ENCODE peak calls at places on chromosomes 7 and 10, in seven cellular contexts. K is epithelial cell of esophagus, F is glutamatergic neuron, S is endothelial cell, X is GM20000, Y is astrocyte of the spinal cord, H is H9. M is an unnamed sample.

GRCh38 chr10:83930-84530 is 34.9 kb upstream of the TUBB8 start:
- DNase-seq in Y (no peak), K (no peak), H (no peak), S (no peak), F (no peak), X (no peak), M (no peak)

GRCh38 chr10:110784198-110784597 is 87.5 kb upstream of the PDCD4 start:
- DNase-seq in H (no peak), S (no peak), Y (no peak), F (no peak), K (no peak), X (no peak), M (no peak)

GRCh38 chr10:89645742-89646172 is 715 bp upstream of the PANK1 start:
- DNase-seq in S (no peak), K (no peak), Y (no peak), F (no peak), X (no peak), H (no peak), M (no peak)

GRCh38 chr7:20754001-20754400 is 32.7 kb downstream of the SP8 start:
- DNase-seq in Y (no peak), F (no peak), H (no peak), K (no peak), S (no peak), X (no peak), M (no peak)

GRCh38 chr7:23520582-23520981 is 11.2 kb downstream of the TRA2A start:
- DNase-seq in Y (no peak), X (no peak), F (peak), S (peak), K (no peak), H (no peak), M (no peak)

GRCh38 chr7:140696024-140696678 is 357 bp upstream of the NDUFB2 start:
- DNase-seq in K (peak), S (peak), F (no peak), H (peak), X (peak), Y (peak), M (peak)

GRCh38 chr7:30694218-30694745 is 12.0 kb upstream of the CRHR2 start:
- DNase-seq in K (no peak), S (no peak), H (no peak), Y (no peak), X (no peak), F (no peak), M (no peak)

GRCh38 chr7:12706900-12707536 is 19.6 kb downstream of the ARL4A start:
- DNase-seq in Y (peak), K (peak), S (no peak), F (no peak), X (no peak), H (no peak), M (no peak)

GRCh38 chr7:100372256-100372655 is 1.0 kb upstream of the PILRA start:
- DNase-seq in F (no peak), H (no peak), X (no peak), K (peak), Y (no peak), S (no peak), M (no peak)

GRCh38 chr10:132146941-132147915 is 39.5 kb upstream of the DPYSL4 start:
- DNase-seq in Y (no peak), F (peak), K (no peak), H (no peak), X (no peak), S (no peak), M (no peak)

GRCh38 chr7:116122972-116123595 is 87.3 kb upstream of the TES start:
- DNase-seq in S (peak), Y (peak), X (peak), K (peak), H (no peak), F (no peak), M (peak)
- TF ChIP-seq CTCF in S (peak), Y (peak), X (peak), K (peak), H (peak), F (peak), M (peak)

DNA sequence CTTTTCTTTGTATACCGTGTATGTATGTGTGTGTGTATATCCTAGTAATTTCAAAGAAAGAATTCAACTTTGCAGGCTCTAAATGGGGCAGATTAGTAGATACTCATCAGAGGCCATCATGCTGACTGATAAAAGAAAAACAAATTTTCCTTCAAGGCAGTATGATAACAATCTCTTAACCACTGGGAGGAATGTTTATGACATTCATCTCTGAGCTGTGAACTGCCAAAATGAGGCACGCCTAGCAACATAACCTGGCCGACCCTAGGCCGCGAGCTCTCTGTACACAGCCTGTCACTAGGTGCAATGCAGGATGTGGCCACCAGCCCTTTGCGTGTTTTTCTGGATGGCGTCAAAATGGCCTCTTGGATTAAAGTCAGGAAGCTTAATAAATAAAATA is 343.7 kb upstream of the GALNT17 start:
- DNase-seq in F (no peak), S (no peak), Y (no peak), K (no peak), H (no peak), X (no peak), M (no peak)
- TF ChIP-seq CTCF in F (no peak), S (no peak), Y (no peak), K (no peak), H (no peak), X (no peak), M (no peak)

DNA sequence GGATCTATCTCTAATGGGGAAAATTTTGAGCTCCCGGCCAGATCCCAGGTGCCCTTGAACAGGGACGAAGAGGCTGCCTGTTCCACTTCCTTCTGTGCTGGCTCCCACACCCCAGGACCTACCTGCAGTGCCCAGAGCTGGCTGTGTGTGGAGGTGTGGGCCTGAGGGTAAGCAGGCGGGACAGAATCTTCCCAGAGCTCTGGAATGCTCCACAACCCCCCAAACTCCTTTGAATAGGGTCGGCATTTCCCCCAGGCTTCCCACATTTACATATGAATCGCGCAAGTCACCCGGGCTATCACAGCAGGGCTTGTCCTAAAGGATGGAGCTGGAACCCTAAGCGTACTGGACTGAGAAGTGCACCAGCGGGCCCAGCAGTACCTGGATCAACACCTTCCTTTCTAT is 95.9 kb downstream of the DNMBP start:
- DNase-seq in F (peak), Y (peak), X (no peak), K (peak), H (peak), S (peak), M (peak)
- TF ChIP-seq CTCF in F (no peak), Y (peak), X (no peak), K (peak), H (peak), S (no peak), M (no peak)

GRCh38 chr10:113287592-113287991 is 265.3 kb upstream of the HABP2 start:
- DNase-seq in K (no peak), Y (no peak), X (no peak), F (no peak), S (no peak), H (no peak), M (no peak)

GRCh38 chr10:113285291-113285690 is 267.6 kb upstream of the HABP2 start:
- DNase-seq in K (no peak), S (no peak), X (no peak), F (no peak), H (no peak), Y (no peak), M (no peak)

GRCh38 chr10:113279262-113279661 is 273.6 kb upstream of the HABP2 start:
- DNase-seq in X (no peak), Y (no peak), H (no peak), K (no peak), F (no peak), S (no peak), M (no peak)

GRCh38 chr10:113284635-113285034 is 268.2 kb upstream of the HABP2 start:
- DNase-seq in Y (no peak), H (no peak), K (no peak), X (no peak), S (no peak), F (no peak), M (no peak)

GRCh38 chr10:113283189-113283588 is 269.7 kb upstream of the HABP2 start:
- DNase-seq in X (no peak), H (no peak), K (no peak), Y (no peak), S (no peak), F (no peak), M (no peak)
- TF ChIP-seq CTCF in X (no peak), H (peak), K (no peak), Y (peak), S (peak), F (no peak), M (no peak)

GRCh38 chr10:115951242-115951641 is 321.8 kb downstream of the GFRA1 start:
- DNase-seq in F (no peak), Y (no peak), H (no peak), S (no peak), K (no peak), X (no peak), M (no peak)

GRCh38 chr10:115953983-115954382 is 319.0 kb downstream of the GFRA1 start:
- DNase-seq in Y (no peak), X (no peak), F (no peak), S (no peak), H (no peak), K (no peak), M (no peak)

GRCh38 chr10:115950320-115950719 is 322.7 kb downstream of the GFRA1 start:
- DNase-seq in H (no peak), S (no peak), Y (peak), X (no peak), F (no peak), K (no peak), M (no peak)

GRCh38 chr10:115956225-115957009 is 316.6 kb downstream of the GFRA1 start:
- DNase-seq in H (no peak), F (no peak), Y (no peak), X (no peak), S (no peak), K (peak), M (no peak)

GRCh38 chr10:115953203-115953602 is 319.8 kb downstream of the GFRA1 start:
- DNase-seq in X (no peak), H (no peak), K (no peak), S (no peak), Y (no peak), F (no peak), M (no peak)
- TF ChIP-seq CTCF in X (no peak), H (no peak), K (no peak), S (no peak), Y (no peak), F (no peak), M (no peak)

DNA sequence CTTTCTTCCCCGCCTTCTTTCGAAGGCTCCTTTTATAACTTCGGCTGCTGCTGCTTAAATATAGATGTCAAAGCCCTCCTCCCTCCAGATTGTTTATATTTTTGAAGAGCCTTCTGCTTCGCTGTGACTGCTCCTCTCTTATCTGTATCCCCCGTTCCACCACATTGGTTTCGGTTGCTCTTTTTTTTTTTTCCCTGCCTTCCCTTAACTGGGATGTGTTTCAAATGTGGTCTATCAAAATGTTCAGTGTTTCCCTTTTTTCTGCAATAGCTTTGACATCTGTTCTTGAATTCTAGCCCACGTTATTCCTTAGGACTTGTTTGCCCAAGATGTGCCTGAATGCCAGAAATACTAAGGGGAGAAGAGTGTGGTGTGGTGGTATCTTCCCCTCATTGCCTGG is 96.5 kb downstream of the CUX1 start:
- DNase-seq in F (no peak), X (no peak), H (no peak), S (no peak), K (no peak), Y (no peak), M (no peak)
- TF ChIP-seq CTCF in F (no peak), X (no peak), H (no peak), S (no peak), K (no peak), Y (no peak), M (no peak)

DNA sequence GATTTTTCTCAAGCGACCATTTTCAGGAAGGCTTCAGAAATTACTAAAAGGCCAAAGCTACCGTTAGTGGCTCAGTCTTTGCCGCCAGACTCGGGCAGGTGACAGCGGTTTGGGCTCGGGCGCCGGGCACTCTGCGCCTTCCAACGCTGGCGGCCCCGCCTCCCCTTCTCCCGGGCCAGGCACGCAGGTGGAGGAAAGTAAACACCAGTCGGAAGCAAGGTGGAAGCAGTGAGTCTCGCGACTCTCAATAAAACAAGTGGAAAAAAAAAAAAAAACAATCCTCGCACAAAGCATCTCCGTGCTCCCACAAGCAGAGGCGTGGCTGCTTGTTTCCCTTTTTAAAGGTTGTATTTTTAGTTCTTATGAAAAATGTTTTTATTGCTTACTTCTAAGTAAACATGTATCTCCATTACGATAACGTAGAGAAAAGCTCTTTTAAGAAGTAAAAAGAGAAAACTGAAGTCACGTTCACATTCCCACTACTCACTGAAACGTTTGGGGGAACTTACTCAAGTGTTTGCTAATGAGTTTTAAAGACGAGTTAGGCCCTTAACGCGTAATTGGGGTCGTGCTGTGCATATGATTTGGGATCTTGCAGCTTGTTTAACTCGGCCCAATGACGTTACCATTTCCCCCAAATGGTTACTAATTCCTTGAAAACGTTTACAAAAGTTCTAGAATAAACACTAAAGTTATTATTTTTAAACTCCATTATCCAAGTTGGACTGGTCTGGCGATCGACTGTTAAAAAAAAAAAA is 904 bp downstream of the CDCA7L start:
- DNase-seq in K (peak), H (peak), X (no peak), S (peak), F (peak), Y (peak), M (peak)
- TF ChIP-seq CTCF in K (peak), H (peak), X (no peak), S (no peak), F (no peak), Y (no peak), M (no peak)

GRCh38 chr10:15898046-15898445 is 37.7 kb upstream of the MINDY3 start:
- DNase-seq in S (no peak), H (no peak), X (no peak), F (no peak), K (peak), Y (peak), M (no peak)
- TF ChIP-seq CTCF in S (peak), H (peak), X (no peak), F (peak), K (peak), Y (peak), M (peak)

GRCh38 chr7:51187941-51188340 is 128.7 kb downstream of the COBL start:
- DNase-seq in S (peak), H (peak), Y (no peak), K (no peak), X (no peak), F (peak), M (peak)
- TF ChIP-seq CTCF in S (no peak), H (peak), Y (no peak), K (peak), X (no peak), F (peak), M (peak)

DNA sequence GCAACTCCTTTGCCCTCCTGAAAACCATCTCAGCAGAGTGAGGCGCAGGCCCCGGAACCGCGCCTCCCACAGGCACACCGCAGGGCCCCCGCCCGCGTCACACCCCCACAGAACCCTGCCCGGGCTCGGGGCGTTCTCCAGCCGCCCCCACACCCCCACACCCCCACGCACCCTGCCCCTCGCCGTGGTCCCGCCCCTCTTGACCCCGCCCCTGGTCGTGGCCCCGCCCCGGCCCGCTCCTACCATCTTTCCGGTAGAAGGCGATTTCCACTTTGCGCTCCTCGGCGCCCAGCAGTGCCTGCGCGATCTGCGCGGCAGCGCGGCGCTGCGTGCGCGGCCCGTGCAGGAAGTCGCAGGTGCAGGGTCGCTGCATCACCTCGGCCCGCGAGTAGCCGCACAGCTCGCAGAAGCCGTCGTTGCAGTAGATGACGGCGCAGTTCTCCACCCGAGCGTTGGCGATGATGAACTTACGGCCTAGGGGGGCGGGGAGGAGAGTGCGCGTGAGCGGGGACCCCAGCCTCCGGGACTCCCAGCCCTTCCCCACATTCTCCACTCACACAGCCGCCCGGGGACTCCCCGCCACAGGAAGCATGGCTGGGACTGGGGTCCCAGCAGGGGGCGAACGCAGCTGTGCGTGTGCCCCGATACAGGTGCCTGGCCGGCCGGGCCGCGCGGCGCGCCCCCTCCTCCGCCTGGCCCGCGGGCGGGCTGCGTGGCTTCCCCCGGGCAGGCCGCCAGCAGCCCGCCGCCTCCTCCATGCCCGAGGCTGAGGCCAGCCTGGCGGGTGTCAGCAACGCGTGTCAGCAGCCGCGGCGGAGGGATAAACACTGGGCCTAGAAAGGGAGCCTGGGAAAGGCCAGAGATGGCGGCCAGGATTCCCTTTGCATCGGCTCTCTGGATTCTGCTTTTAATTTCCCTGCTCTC is 3.4 kb downstream of the KCNH2 start:
- DNase-seq in X (peak), S (peak), K (no peak), F (peak), H (peak), Y (no peak), M (peak)
- TF ChIP-seq CTCF in X (peak), S (peak), K (peak), F (peak), H (peak), Y (peak), M (peak)

M was measured in nephron progenitor cell.